ENCODE peak calls at places on chromosomes 3 and 15, in six cellular contexts. W is prostate gland; N is Peyer's patch; J is psoas muscle; K is CD4-positive, alpha-beta memory T cell; I is effector memory CD4-positive, alpha-beta T cell. Y is an unnamed sample.
A peak's percentile ranks its signal among the peaks of the same experiment; 100 is the strongest.

GRCh38 chr15:51077565-51078153 is 17.0 kb downstream of the TNFAIP8L3 start:
- DNase-seq in W (no peak), I (peak; percentile 21), K (no peak), J (peak; percentile 66), N (peak; percentile 83), Y (no peak)

GRCh38 chr3:151548206-151548605 is 87.3 kb upstream of the IGSF10 start:
- DNase-seq in I (no peak), J (no peak), N (no peak), K (no peak), W (no peak), Y (no peak)

GRCh38 chr3:154538566-154539360 is 108.8 kb upstream of the GPR149 start:
- DNase-seq in J (no peak), W (no peak), I (no peak), N (no peak), K (no peak), Y (no peak)

GRCh38 chr3:157585386-157585785 is 82.2 kb upstream of the VEPH1 start:
- DNase-seq in W (no peak), J (no peak), N (no peak), K (no peak), I (no peak), Y (no peak)

GRCh38 chr3:141414800-141415462 is 46.6 kb downstream of the ZBTB38 start:
- DNase-seq in I (no peak), N (no peak), W (no peak), K (no peak), J (no peak), Y (no peak)

GRCh38 chr3:141432904-141433303 is 53.9 kb upstream of the RASA2 start:
- DNase-seq in K (no peak), J (no peak), N (no peak), W (no peak), I (no peak), Y (no peak)

GRCh38 chr3:57783186-57784088 is 27.3 kb downstream of the SLMAP start:
- DNase-seq in K (no peak), N (no peak), W (no peak), I (no peak), J (no peak), Y (no peak)

GRCh38 chr15:74466570-74466969 is 5.6 kb upstream of the UBL7 start:
- DNase-seq in K (no peak), N (no peak), J (no peak), W (no peak), I (no peak), Y (no peak)

GRCh38 chr3:104887619-104888018 is 479.1 kb upstream of the ALCAM start:
- DNase-seq in J (no peak), N (no peak), I (no peak), W (no peak), K (no peak), Y (no peak)
- H3K9me3 ChIP-seq in J (no peaks in the 10 kb centered on the region), N (no peaks in the 10 kb centered on the region), I (no peaks in the 10 kb centered on the region), W (no peaks in the 10 kb centered on the region), K (no peaks in the 10 kb centered on the region), Y (no peaks in the 10 kb centered on the region)

GRCh38 chr3:733313-733712 is 359.5 kb upstream of the CNTN6 start:
- DNase-seq in K (no peak), N (no peak), W (no peak), I (no peak), J (no peak), Y (no peak)

GRCh38 chr3:732326-732928 is 360.4 kb upstream of the CNTN6 start:
- DNase-seq in I (no peak), W (no peak), J (no peak), K (no peak), N (no peak), Y (no peak)
- H3K9me3 ChIP-seq in I (no peaks in the 10 kb centered on the region), W (no peaks in the 10 kb centered on the region), J (no peaks in the 10 kb centered on the region), K (no peaks in the 10 kb centered on the region), N (no peaks in the 10 kb centered on the region), Y (no peaks in the 10 kb centered on the region)

GRCh38 chr15:25091421-25092158 is 136.8 kb downstream of the SNRPN start:
- DNase-seq in N (no peak), I (no peak), K (no peak), W (no peak), J (no peak), Y (no peak)

GRCh38 chr15:25088261-25088790 is 133.5 kb downstream of the SNRPN start:
- DNase-seq in W (no peak), N (no peak), J (no peak), I (no peak), K (no peak), Y (no peak)

GRCh38 chr15:25090073-25090733 is 135.4 kb downstream of the SNRPN start:
- DNase-seq in K (no peak), I (no peak), J (no peak), W (no peak), N (no peak), Y (no peak)

GRCh38 chr15:25089577-25089976 is 134.8 kb downstream of the SNRPN start:
- DNase-seq in W (no peak), I (no peak), K (no peak), N (no peak), J (no peak), Y (no peak)

DNA sequence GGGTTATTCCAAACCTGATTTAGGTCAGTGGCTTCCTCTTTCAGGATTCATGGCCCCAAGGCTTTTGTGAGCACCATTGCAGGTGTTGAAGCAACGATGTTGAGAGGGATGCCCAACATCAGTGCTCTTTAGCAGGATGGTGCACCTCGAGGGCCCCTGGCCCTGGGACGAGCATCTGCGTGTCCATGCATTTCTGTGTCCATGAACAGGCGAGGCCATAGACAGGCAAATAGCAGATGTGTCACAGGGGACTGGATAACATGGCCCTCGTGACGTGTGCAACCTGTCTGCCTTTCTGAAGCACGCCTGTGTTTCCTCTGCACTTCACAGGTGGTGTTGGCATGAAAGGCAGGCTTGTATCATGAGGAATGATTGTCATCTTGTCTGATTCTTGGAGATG is 132.3 kb downstream of the SNRPN start:
- DNase-seq in K (no peak), W (no peak), J (no peak), N (no peak), I (no peak), Y (no peak)
- H3K9me3 ChIP-seq in K (peaks cover 8% of the 10 kb centered on the region), W (no peaks in the 10 kb centered on the region), J (peaks cover 74% of the 10 kb centered on the region), N (peaks cover 88% of the 10 kb centered on the region), I (peaks cover 71% of the 10 kb centered on the region), Y (peaks cover 95% of the 10 kb centered on the region)

DNA sequence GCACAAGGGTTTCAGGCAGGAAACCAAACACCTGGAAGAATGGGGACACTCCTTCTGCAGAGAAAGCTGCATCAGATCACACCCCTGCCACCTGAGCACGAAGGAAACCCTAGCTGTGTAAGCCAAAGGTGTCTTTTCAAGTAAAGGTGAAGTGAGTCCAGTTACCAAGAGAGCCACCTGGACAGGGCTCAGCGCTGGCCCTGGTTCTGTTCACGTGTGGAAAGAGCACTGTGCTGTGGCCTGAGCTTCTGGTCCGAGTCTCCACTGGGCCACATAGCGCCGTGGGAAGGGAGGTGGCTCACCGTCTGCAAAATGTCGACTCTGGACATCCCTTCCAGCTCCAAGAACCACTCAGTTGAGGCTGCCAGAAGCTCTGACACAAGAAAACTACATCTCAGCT is 151.1 kb downstream of the ADAMTS17 start:
- DNase-seq in I (no peak), J (no peak), K (no peak), W (no peak), N (peak; percentile 26), Y (no peak)
- H3K9me3 ChIP-seq in I (no peaks in the 10 kb centered on the region), J (no peaks in the 10 kb centered on the region), K (no peaks in the 10 kb centered on the region), W (no peaks in the 10 kb centered on the region), N (no peaks in the 10 kb centered on the region), Y (no peaks in the 10 kb centered on the region)

GRCh38 chr3:132267594-132267993 is 49.6 kb upstream of the ACP3 start:
- DNase-seq in I (no peak), J (no peak), N (no peak), W (peak; percentile 34), K (no peak), Y (no peak)
- H3K9me3 ChIP-seq in I (no peaks in the 10 kb centered on the region), J (no peaks in the 10 kb centered on the region), N (no peaks in the 10 kb centered on the region), W (no peaks in the 10 kb centered on the region), K (no peaks in the 10 kb centered on the region), Y (no peaks in the 10 kb centered on the region)

GRCh38 chr3:119257654-119258410 is 17.2 kb upstream of the B4GALT4 start:
- DNase-seq in I (no peak), W (peak; percentile 55), J (no peak), N (no peak), K (no peak), Y (no peak)

GRCh38 chr3:119258915-119259314 is 18.2 kb upstream of the B4GALT4 start:
- DNase-seq in I (no peak), N (no peak), K (no peak), W (no peak), J (no peak), Y (no peak)

GRCh38 chr3:119259821-119260220 is 19.1 kb upstream of the B4GALT4 start:
- DNase-seq in I (no peak), J (no peak), K (no peak), N (no peak), W (no peak), Y (no peak)

GRCh38 chr3:119257111-119257510 is 16.4 kb upstream of the B4GALT4 start:
- DNase-seq in K (no peak), I (no peak), J (no peak), N (no peak), W (peak; percentile 51), Y (no peak)

DNA sequence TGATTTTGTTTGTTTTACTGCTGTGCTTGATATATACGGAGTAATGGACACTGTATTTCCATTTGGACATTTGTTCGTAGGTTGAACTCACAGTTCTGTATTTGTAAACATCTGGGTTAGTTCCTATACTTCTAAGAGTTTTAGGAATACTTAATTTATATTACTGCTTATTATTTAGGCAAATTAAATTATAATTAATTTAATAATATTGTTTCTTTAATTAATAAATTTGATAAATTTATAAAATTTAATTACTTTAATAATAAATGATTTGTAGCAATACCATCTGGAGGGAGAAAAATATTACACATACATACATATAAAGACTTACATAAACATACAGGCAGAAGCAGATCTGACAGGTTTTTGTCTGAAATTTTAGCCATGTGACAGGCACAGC is 14.5 kb upstream of the B4GALT4 start:
- DNase-seq in K (no peak), I (no peak), W (no peak), N (no peak), J (no peak), Y (no peak)
- H3K9me3 ChIP-seq in K (no peaks in the 10 kb centered on the region), I (no peaks in the 10 kb centered on the region), W (no peaks in the 10 kb centered on the region), N (no peaks in the 10 kb centered on the region), J (no peaks in the 10 kb centered on the region), Y (no peaks in the 10 kb centered on the region)

GRCh38 chr3:46843508-46843907 is 19.7 kb downstream of the MYL3 start:
- DNase-seq in K (no peak), W (no peak), J (no peak), N (no peak), I (no peak), Y (no peak)
- H3K9me3 ChIP-seq in K (no peaks in the 10 kb centered on the region), W (no peaks in the 10 kb centered on the region), J (peaks cover 15% of the 10 kb centered on the region), N (peaks cover 17% of the 10 kb centered on the region), I (peaks cover under 1% of the 10 kb centered on the region), Y (peaks cover 7% of the 10 kb centered on the region)

GRCh38 chr15:27492021-27492621 is 521.1 kb downstream of the GABRG3 start:
- DNase-seq in I (no peak), W (no peak), N (no peak), K (no peak), J (no peak), Y (no peak)
- H3K9me3 ChIP-seq in I (no peaks in the 10 kb centered on the region), W (no peaks in the 10 kb centered on the region), N (peaks cover 5% of the 10 kb centered on the region), K (no peaks in the 10 kb centered on the region), J (no peaks in the 10 kb centered on the region), Y (no peaks in the 10 kb centered on the region)

Y was measured in breast epithelium.